ENCODE peak calls at places on chromosome 2, in seven cellular contexts. One of them, this sample, is unnamed.

GRCh38 chr2:69375494-69376353 is 11.3 kb downstream of the GFPT1 start:
- DNase-seq in stimulated activated CD4-positive, alpha-beta T cell treated with anti-CD3 and anti-CD28 coated beads, Interleukin-1b, Interleukin-23, amount 100 ng/mL, for 1 hour: no peak
- DNase-seq in aorta: no peak
- DNase-seq in lower lobe of right lung: no peak
- DNase-seq in iris pigment epithelial cell: peak; percentile 39
- DNase-seq in stimulated activated CD8-positive, alpha-beta memory T cell treated with anti-CD3 and anti-CD28 coated beads, Interleukin-12 subunit alpha, Interleukin-12 subunit beta, amount 100 ng/mL, for 1 hour: no peak
- DNase-seq in NCI-H1105: peak; percentile 23
- DNase-seq in this sample: no peak

GRCh38 chr2:155372969-155373368 is 674.5 kb downstream of the KCNJ3 start:
- DNase-seq in stimulated activated CD4-positive, alpha-beta T cell treated with anti-CD3 and anti-CD28 coated beads, Interleukin-1b, Interleukin-23, amount 100 ng/mL, for 1 hour: no peak
- DNase-seq in aorta: no peak
- DNase-seq in lower lobe of right lung: no peak
- DNase-seq in iris pigment epithelial cell: peak; percentile 9
- DNase-seq in stimulated activated CD8-positive, alpha-beta memory T cell treated with anti-CD3 and anti-CD28 coated beads, Interleukin-12 subunit alpha, Interleukin-12 subunit beta, amount 100 ng/mL, for 1 hour: no peak
- DNase-seq in NCI-H1105: peak; percentile 13
- DNase-seq in this sample: no peak

GRCh38 chr2:213080969-213081617 is 70.3 kb downstream of the IKZF2 start:
- DNase-seq in stimulated activated CD4-positive, alpha-beta T cell treated with anti-CD3 and anti-CD28 coated beads, Interleukin-1b, Interleukin-23, amount 100 ng/mL, for 1 hour: no peak
- DNase-seq in aorta: no peak
- DNase-seq in lower lobe of right lung: no peak
- DNase-seq in iris pigment epithelial cell: no peak
- DNase-seq in stimulated activated CD8-positive, alpha-beta memory T cell treated with anti-CD3 and anti-CD28 coated beads, Interleukin-12 subunit alpha, Interleukin-12 subunit beta, amount 100 ng/mL, for 1 hour: no peak
- DNase-seq in NCI-H1105: no peak
- DNase-seq in this sample: no peak

GRCh38 chr2:62939735-62940491 is 110.7 kb upstream of the OTX1 start:
- DNase-seq in stimulated activated CD4-positive, alpha-beta T cell treated with anti-CD3 and anti-CD28 coated beads, Interleukin-1b, Interleukin-23, amount 100 ng/mL, for 1 hour: no peak
- DNase-seq in aorta: no peak
- DNase-seq in lower lobe of right lung: no peak
- DNase-seq in iris pigment epithelial cell: peak; percentile 95
- DNase-seq in stimulated activated CD8-positive, alpha-beta memory T cell treated with anti-CD3 and anti-CD28 coated beads, Interleukin-12 subunit alpha, Interleukin-12 subunit beta, amount 100 ng/mL, for 1 hour: no peak
- DNase-seq in NCI-H1105: no peak
- DNase-seq in this sample: no peak

GRCh38 chr2:165450141-165450540 is 19.4 kb upstream of the CSRNP3 start:
- DNase-seq in stimulated activated CD4-positive, alpha-beta T cell treated with anti-CD3 and anti-CD28 coated beads, Interleukin-1b, Interleukin-23, amount 100 ng/mL, for 1 hour: no peak
- DNase-seq in aorta: no peak
- DNase-seq in lower lobe of right lung: no peak
- DNase-seq in iris pigment epithelial cell: no peak
- DNase-seq in stimulated activated CD8-positive, alpha-beta memory T cell treated with anti-CD3 and anti-CD28 coated beads, Interleukin-12 subunit alpha, Interleukin-12 subunit beta, amount 100 ng/mL, for 1 hour: no peak
- DNase-seq in NCI-H1105: no peak
- DNase-seq in this sample: no peak

GRCh38 chr2:175877845-175878563 is 124.1 kb downstream of the LNPK start:
- DNase-seq in stimulated activated CD4-positive, alpha-beta T cell treated with anti-CD3 and anti-CD28 coated beads, Interleukin-1b, Interleukin-23, amount 100 ng/mL, for 1 hour: no peak
- DNase-seq in aorta: no peak
- DNase-seq in lower lobe of right lung: no peak
- DNase-seq in iris pigment epithelial cell: peak; percentile 17
- DNase-seq in stimulated activated CD8-positive, alpha-beta memory T cell treated with anti-CD3 and anti-CD28 coated beads, Interleukin-12 subunit alpha, Interleukin-12 subunit beta, amount 100 ng/mL, for 1 hour: no peak
- DNase-seq in NCI-H1105: no peak
- DNase-seq in this sample: no peak

GRCh38 chr2:105439130-105439529 is 40.3 kb upstream of the FHL2 start:
- DNase-seq in stimulated activated CD4-positive, alpha-beta T cell treated with anti-CD3 and anti-CD28 coated beads, Interleukin-1b, Interleukin-23, amount 100 ng/mL, for 1 hour: no peak
- DNase-seq in aorta: no peak
- DNase-seq in lower lobe of right lung: no peak
- DNase-seq in iris pigment epithelial cell: no peak
- DNase-seq in stimulated activated CD8-positive, alpha-beta memory T cell treated with anti-CD3 and anti-CD28 coated beads, Interleukin-12 subunit alpha, Interleukin-12 subunit beta, amount 100 ng/mL, for 1 hour: no peak
- DNase-seq in NCI-H1105: no peak
- DNase-seq in this sample: no peak

GRCh38 chr2:142825861-142826260 is 51.6 kb upstream of the KYNU start:
- DNase-seq in stimulated activated CD4-positive, alpha-beta T cell treated with anti-CD3 and anti-CD28 coated beads, Interleukin-1b, Interleukin-23, amount 100 ng/mL, for 1 hour: no peak
- DNase-seq in aorta: no peak
- DNase-seq in lower lobe of right lung: no peak
- DNase-seq in iris pigment epithelial cell: no peak
- DNase-seq in stimulated activated CD8-positive, alpha-beta memory T cell treated with anti-CD3 and anti-CD28 coated beads, Interleukin-12 subunit alpha, Interleukin-12 subunit beta, amount 100 ng/mL, for 1 hour: no peak
- DNase-seq in NCI-H1105: no peak
- DNase-seq in this sample: no peak

GRCh38 chr2:17620841-17621240 is 80.3 kb downstream of the VSNL1 start:
- DNase-seq in stimulated activated CD4-positive, alpha-beta T cell treated with anti-CD3 and anti-CD28 coated beads, Interleukin-1b, Interleukin-23, amount 100 ng/mL, for 1 hour: no peak
- DNase-seq in aorta: no peak
- DNase-seq in lower lobe of right lung: no peak
- DNase-seq in iris pigment epithelial cell: peak; percentile 56
- DNase-seq in stimulated activated CD8-positive, alpha-beta memory T cell treated with anti-CD3 and anti-CD28 coated beads, Interleukin-12 subunit alpha, Interleukin-12 subunit beta, amount 100 ng/mL, for 1 hour: no peak
- DNase-seq in NCI-H1105: no peak
- DNase-seq in this sample: no peak

GRCh38 chr2:18546586-18546985 is 13.9 kb downstream of the RDH14 start:
- DNase-seq in stimulated activated CD4-positive, alpha-beta T cell treated with anti-CD3 and anti-CD28 coated beads, Interleukin-1b, Interleukin-23, amount 100 ng/mL, for 1 hour: no peak
- DNase-seq in aorta: no peak
- DNase-seq in lower lobe of right lung: no peak
- DNase-seq in iris pigment epithelial cell: no peak
- DNase-seq in stimulated activated CD8-positive, alpha-beta memory T cell treated with anti-CD3 and anti-CD28 coated beads, Interleukin-12 subunit alpha, Interleukin-12 subunit beta, amount 100 ng/mL, for 1 hour: no peak
- DNase-seq in NCI-H1105: peak; percentile 2
- DNase-seq in this sample: no peak

GRCh38 chr2:240959941-240960308 is 38.5 kb upstream of the SNED1 start:
- DNase-seq in stimulated activated CD4-positive, alpha-beta T cell treated with anti-CD3 and anti-CD28 coated beads, Interleukin-1b, Interleukin-23, amount 100 ng/mL, for 1 hour: no peak
- DNase-seq in aorta: no peak
- DNase-seq in lower lobe of right lung: no peak
- DNase-seq in iris pigment epithelial cell: no peak
- DNase-seq in stimulated activated CD8-positive, alpha-beta memory T cell treated with anti-CD3 and anti-CD28 coated beads, Interleukin-12 subunit alpha, Interleukin-12 subunit beta, amount 100 ng/mL, for 1 hour: no peak
- DNase-seq in NCI-H1105: no peak
- DNase-seq in this sample: peak; percentile 36

GRCh38 chr2:195057001-195057400 is 600.0 kb upstream of the SLC39A10 start:
- DNase-seq in stimulated activated CD4-positive, alpha-beta T cell treated with anti-CD3 and anti-CD28 coated beads, Interleukin-1b, Interleukin-23, amount 100 ng/mL, for 1 hour: no peak
- DNase-seq in aorta: no peak
- DNase-seq in lower lobe of right lung: no peak
- DNase-seq in iris pigment epithelial cell: no peak
- DNase-seq in stimulated activated CD8-positive, alpha-beta memory T cell treated with anti-CD3 and anti-CD28 coated beads, Interleukin-12 subunit alpha, Interleukin-12 subunit beta, amount 100 ng/mL, for 1 hour: no peak
- DNase-seq in NCI-H1105: no peak
- DNase-seq in this sample: no peak

GRCh38 chr2:30684996-30685395 is 122.2 kb downstream of the CAPN13 start:
- DNase-seq in stimulated activated CD4-positive, alpha-beta T cell treated with anti-CD3 and anti-CD28 coated beads, Interleukin-1b, Interleukin-23, amount 100 ng/mL, for 1 hour: no peak
- DNase-seq in aorta: no peak
- DNase-seq in lower lobe of right lung: no peak
- DNase-seq in iris pigment epithelial cell: no peak
- DNase-seq in stimulated activated CD8-positive, alpha-beta memory T cell treated with anti-CD3 and anti-CD28 coated beads, Interleukin-12 subunit alpha, Interleukin-12 subunit beta, amount 100 ng/mL, for 1 hour: no peak
- DNase-seq in NCI-H1105: no peak
- DNase-seq in this sample: no peak

GRCh38 chr2:55239656-55240222 is 7.3 kb downstream of the RPS27A start:
- DNase-seq in stimulated activated CD4-positive, alpha-beta T cell treated with anti-CD3 and anti-CD28 coated beads, Interleukin-1b, Interleukin-23, amount 100 ng/mL, for 1 hour: no peak
- DNase-seq in aorta: no peak
- DNase-seq in lower lobe of right lung: no peak
- DNase-seq in iris pigment epithelial cell: no peak
- DNase-seq in stimulated activated CD8-positive, alpha-beta memory T cell treated with anti-CD3 and anti-CD28 coated beads, Interleukin-12 subunit alpha, Interleukin-12 subunit beta, amount 100 ng/mL, for 1 hour: no peak
- DNase-seq in NCI-H1105: no peak
- DNase-seq in this sample: no peak

GRCh38 chr2:139617747-139618146 is 837.6 kb upstream of the NXPH2 start:
- DNase-seq in stimulated activated CD4-positive, alpha-beta T cell treated with anti-CD3 and anti-CD28 coated beads, Interleukin-1b, Interleukin-23, amount 100 ng/mL, for 1 hour: no peak
- DNase-seq in aorta: no peak
- DNase-seq in lower lobe of right lung: no peak
- DNase-seq in iris pigment epithelial cell: no peak
- DNase-seq in stimulated activated CD8-positive, alpha-beta memory T cell treated with anti-CD3 and anti-CD28 coated beads, Interleukin-12 subunit alpha, Interleukin-12 subunit beta, amount 100 ng/mL, for 1 hour: no peak
- DNase-seq in NCI-H1105: no peak
- DNase-seq in this sample: no peak

GRCh38 chr2:205730701-205731271 is 48.5 kb downstream of the NRP2 start:
- DNase-seq in stimulated activated CD4-positive, alpha-beta T cell treated with anti-CD3 and anti-CD28 coated beads, Interleukin-1b, Interleukin-23, amount 100 ng/mL, for 1 hour: no peak
- DNase-seq in aorta: no peak
- DNase-seq in lower lobe of right lung: no peak
- DNase-seq in iris pigment epithelial cell: peak; percentile 82
- DNase-seq in stimulated activated CD8-positive, alpha-beta memory T cell treated with anti-CD3 and anti-CD28 coated beads, Interleukin-12 subunit alpha, Interleukin-12 subunit beta, amount 100 ng/mL, for 1 hour: no peak
- DNase-seq in NCI-H1105: no peak
- DNase-seq in this sample: no peak

GRCh38 chr2:9184319-9184807 is 22.2 kb upstream of the ASAP2 start:
- DNase-seq in stimulated activated CD4-positive, alpha-beta T cell treated with anti-CD3 and anti-CD28 coated beads, Interleukin-1b, Interleukin-23, amount 100 ng/mL, for 1 hour: no peak
- DNase-seq in aorta: no peak
- DNase-seq in lower lobe of right lung: no peak
- DNase-seq in iris pigment epithelial cell: no peak
- DNase-seq in stimulated activated CD8-positive, alpha-beta memory T cell treated with anti-CD3 and anti-CD28 coated beads, Interleukin-12 subunit alpha, Interleukin-12 subunit beta, amount 100 ng/mL, for 1 hour: no peak
- DNase-seq in NCI-H1105: no peak
- DNase-seq in this sample: no peak

GRCh38 chr2:7612969-7613368 is 695.8 kb downstream of the RNF144A start:
- DNase-seq in stimulated activated CD4-positive, alpha-beta T cell treated with anti-CD3 and anti-CD28 coated beads, Interleukin-1b, Interleukin-23, amount 100 ng/mL, for 1 hour: no peak
- DNase-seq in aorta: no peak
- DNase-seq in lower lobe of right lung: no peak
- DNase-seq in iris pigment epithelial cell: peak; percentile 15
- DNase-seq in stimulated activated CD8-positive, alpha-beta memory T cell treated with anti-CD3 and anti-CD28 coated beads, Interleukin-12 subunit alpha, Interleukin-12 subunit beta, amount 100 ng/mL, for 1 hour: no peak
- DNase-seq in NCI-H1105: no peak
- DNase-seq in this sample: no peak

GRCh38 chr2:216553841-216554240 is 55.2 kb downstream of the RPL37A start:
- DNase-seq in stimulated activated CD4-positive, alpha-beta T cell treated with anti-CD3 and anti-CD28 coated beads, Interleukin-1b, Interleukin-23, amount 100 ng/mL, for 1 hour: no peak
- DNase-seq in aorta: no peak
- DNase-seq in lower lobe of right lung: no peak
- DNase-seq in iris pigment epithelial cell: no peak
- DNase-seq in stimulated activated CD8-positive, alpha-beta memory T cell treated with anti-CD3 and anti-CD28 coated beads, Interleukin-12 subunit alpha, Interleukin-12 subunit beta, amount 100 ng/mL, for 1 hour: no peak
- DNase-seq in NCI-H1105: no peak
- DNase-seq in this sample: no peak

GRCh38 chr2:100757621-100758394 is 62.1 kb upstream of the NPAS2 start:
- DNase-seq in stimulated activated CD4-positive, alpha-beta T cell treated with anti-CD3 and anti-CD28 coated beads, Interleukin-1b, Interleukin-23, amount 100 ng/mL, for 1 hour: no peak
- DNase-seq in aorta: no peak
- DNase-seq in lower lobe of right lung: no peak
- DNase-seq in iris pigment epithelial cell: peak; percentile 94
- DNase-seq in stimulated activated CD8-positive, alpha-beta memory T cell treated with anti-CD3 and anti-CD28 coated beads, Interleukin-12 subunit alpha, Interleukin-12 subunit beta, amount 100 ng/mL, for 1 hour: no peak
- DNase-seq in NCI-H1105: no peak
- DNase-seq in this sample: no peak

GRCh38 chr2:38702413-38702812 is 36.5 kb downstream of the GALM start:
- DNase-seq in stimulated activated CD4-positive, alpha-beta T cell treated with anti-CD3 and anti-CD28 coated beads, Interleukin-1b, Interleukin-23, amount 100 ng/mL, for 1 hour: no peak
- DNase-seq in aorta: no peak
- DNase-seq in lower lobe of right lung: no peak
- DNase-seq in iris pigment epithelial cell: peak; percentile 91
- DNase-seq in stimulated activated CD8-positive, alpha-beta memory T cell treated with anti-CD3 and anti-CD28 coated beads, Interleukin-12 subunit alpha, Interleukin-12 subunit beta, amount 100 ng/mL, for 1 hour: no peak
- DNase-seq in NCI-H1105: no peak
- DNase-seq in this sample: no peak

GRCh38 chr2:219820767-219821166 is 193.3 kb downstream of the SLC4A3 start:
- DNase-seq in stimulated activated CD4-positive, alpha-beta T cell treated with anti-CD3 and anti-CD28 coated beads, Interleukin-1b, Interleukin-23, amount 100 ng/mL, for 1 hour: no peak
- DNase-seq in aorta: no peak
- DNase-seq in lower lobe of right lung: no peak
- DNase-seq in iris pigment epithelial cell: no peak
- DNase-seq in stimulated activated CD8-positive, alpha-beta memory T cell treated with anti-CD3 and anti-CD28 coated beads, Interleukin-12 subunit alpha, Interleukin-12 subunit beta, amount 100 ng/mL, for 1 hour: no peak
- DNase-seq in NCI-H1105: no peak
- DNase-seq in this sample: no peak

GRCh38 chr2:185404578-185404977 is 334.0 kb upstream of the FSIP2 start:
- DNase-seq in stimulated activated CD4-positive, alpha-beta T cell treated with anti-CD3 and anti-CD28 coated beads, Interleukin-1b, Interleukin-23, amount 100 ng/mL, for 1 hour: no peak
- DNase-seq in aorta: no peak
- DNase-seq in lower lobe of right lung: no peak
- DNase-seq in iris pigment epithelial cell: no peak
- DNase-seq in stimulated activated CD8-positive, alpha-beta memory T cell treated with anti-CD3 and anti-CD28 coated beads, Interleukin-12 subunit alpha, Interleukin-12 subunit beta, amount 100 ng/mL, for 1 hour: no peak
- DNase-seq in NCI-H1105: no peak
- DNase-seq in this sample: no peak

GRCh38 chr2:73112913-73113633 is at the start of gene RAB11FIP5:
- DNase-seq in stimulated activated CD4-positive, alpha-beta T cell treated with anti-CD3 and anti-CD28 coated beads, Interleukin-1b, Interleukin-23, amount 100 ng/mL, for 1 hour: peak; percentile 59
- DNase-seq in aorta: peak; percentile 92
- DNase-seq in lower lobe of right lung: peak; percentile 82
- DNase-seq in iris pigment epithelial cell: peak; percentile 90
- DNase-seq in stimulated activated CD8-positive, alpha-beta memory T cell treated with anti-CD3 and anti-CD28 coated beads, Interleukin-12 subunit alpha, Interleukin-12 subunit beta, amount 100 ng/mL, for 1 hour: peak; percentile 57
- DNase-seq in NCI-H1105: peak; percentile 48
- DNase-seq in this sample: no peak

GRCh38 chr2:127400533-127400896 is 12.7 kb upstream of the MAP3K2 start:
- DNase-seq in stimulated activated CD4-positive, alpha-beta T cell treated with anti-CD3 and anti-CD28 coated beads, Interleukin-1b, Interleukin-23, amount 100 ng/mL, for 1 hour: no peak
- DNase-seq in aorta: no peak
- DNase-seq in lower lobe of right lung: peak; percentile 37
- DNase-seq in iris pigment epithelial cell: no peak
- DNase-seq in stimulated activated CD8-positive, alpha-beta memory T cell treated with anti-CD3 and anti-CD28 coated beads, Interleukin-12 subunit alpha, Interleukin-12 subunit beta, amount 100 ng/mL, for 1 hour: no peak
- DNase-seq in NCI-H1105: no peak
- DNase-seq in this sample: no peak

GRCh38 chr2:219454217-219454616 is 19.6 kb downstream of the SPEG start:
- DNase-seq in stimulated activated CD4-positive, alpha-beta T cell treated with anti-CD3 and anti-CD28 coated beads, Interleukin-1b, Interleukin-23, amount 100 ng/mL, for 1 hour: no peak
- DNase-seq in aorta: peak; percentile 77
- DNase-seq in lower lobe of right lung: no peak
- DNase-seq in iris pigment epithelial cell: no peak
- DNase-seq in stimulated activated CD8-positive, alpha-beta memory T cell treated with anti-CD3 and anti-CD28 coated beads, Interleukin-12 subunit alpha, Interleukin-12 subunit beta, amount 100 ng/mL, for 1 hour: no peak
- DNase-seq in NCI-H1105: no peak
- DNase-seq in this sample: no peak

GRCh38 chr2:54880428-54880827 is 157.0 kb downstream of the EML6 start:
- DNase-seq in stimulated activated CD4-positive, alpha-beta T cell treated with anti-CD3 and anti-CD28 coated beads, Interleukin-1b, Interleukin-23, amount 100 ng/mL, for 1 hour: no peak
- DNase-seq in aorta: no peak
- DNase-seq in lower lobe of right lung: no peak
- DNase-seq in iris pigment epithelial cell: no peak
- DNase-seq in stimulated activated CD8-positive, alpha-beta memory T cell treated with anti-CD3 and anti-CD28 coated beads, Interleukin-12 subunit alpha, Interleukin-12 subunit beta, amount 100 ng/mL, for 1 hour: no peak
- DNase-seq in NCI-H1105: no peak
- DNase-seq in this sample: no peak

GRCh38 chr2:136004920-136005319 is 19.5 kb upstream of the DARS1 start:
- DNase-seq in stimulated activated CD4-positive, alpha-beta T cell treated with anti-CD3 and anti-CD28 coated beads, Interleukin-1b, Interleukin-23, amount 100 ng/mL, for 1 hour: no peak
- DNase-seq in aorta: no peak
- DNase-seq in lower lobe of right lung: no peak
- DNase-seq in iris pigment epithelial cell: no peak
- DNase-seq in stimulated activated CD8-positive, alpha-beta memory T cell treated with anti-CD3 and anti-CD28 coated beads, Interleukin-12 subunit alpha, Interleukin-12 subunit beta, amount 100 ng/mL, for 1 hour: no peak
- DNase-seq in NCI-H1105: no peak
- DNase-seq in this sample: no peak

GRCh38 chr2:113218283-113219091 is 44.7 kb downstream of the PSD4 start:
- DNase-seq in stimulated activated CD4-positive, alpha-beta T cell treated with anti-CD3 and anti-CD28 coated beads, Interleukin-1b, Interleukin-23, amount 100 ng/mL, for 1 hour: no peak
- DNase-seq in aorta: peak; percentile 75
- DNase-seq in lower lobe of right lung: peak; percentile 87
- DNase-seq in iris pigment epithelial cell: no peak
- DNase-seq in stimulated activated CD8-positive, alpha-beta memory T cell treated with anti-CD3 and anti-CD28 coated beads, Interleukin-12 subunit alpha, Interleukin-12 subunit beta, amount 100 ng/mL, for 1 hour: no peak
- DNase-seq in NCI-H1105: no peak
- DNase-seq in this sample: peak; percentile 85

GRCh38 chr2:19738707-19739106 is 163.1 kb downstream of the TTC32 start:
- DNase-seq in stimulated activated CD4-positive, alpha-beta T cell treated with anti-CD3 and anti-CD28 coated beads, Interleukin-1b, Interleukin-23, amount 100 ng/mL, for 1 hour: no peak
- DNase-seq in aorta: peak; percentile 89
- DNase-seq in lower lobe of right lung: no peak
- DNase-seq in iris pigment epithelial cell: peak; percentile 10
- DNase-seq in stimulated activated CD8-positive, alpha-beta memory T cell treated with anti-CD3 and anti-CD28 coated beads, Interleukin-12 subunit alpha, Interleukin-12 subunit beta, amount 100 ng/mL, for 1 hour: no peak
- DNase-seq in NCI-H1105: no peak
- DNase-seq in this sample: no peak

GRCh38 chr2:46351388-46352141 is 54.4 kb downstream of the EPAS1 start:
- DNase-seq in stimulated activated CD4-positive, alpha-beta T cell treated with anti-CD3 and anti-CD28 coated beads, Interleukin-1b, Interleukin-23, amount 100 ng/mL, for 1 hour: peak; percentile 19
- DNase-seq in aorta: peak; percentile 81
- DNase-seq in lower lobe of right lung: peak; percentile 59
- DNase-seq in iris pigment epithelial cell: no peak
- DNase-seq in stimulated activated CD8-positive, alpha-beta memory T cell treated with anti-CD3 and anti-CD28 coated beads, Interleukin-12 subunit alpha, Interleukin-12 subunit beta, amount 100 ng/mL, for 1 hour: peak; percentile 52
- DNase-seq in NCI-H1105: no peak
- DNase-seq in this sample: no peak

GRCh38 chr2:110106642-110107041 is 9.0 kb downstream of the MALL start:
- DNase-seq in stimulated activated CD4-positive, alpha-beta T cell treated with anti-CD3 and anti-CD28 coated beads, Interleukin-1b, Interleukin-23, amount 100 ng/mL, for 1 hour: no peak
- DNase-seq in aorta: no peak
- DNase-seq in lower lobe of right lung: peak; percentile 53
- DNase-seq in iris pigment epithelial cell: peak; percentile 87
- DNase-seq in stimulated activated CD8-positive, alpha-beta memory T cell treated with anti-CD3 and anti-CD28 coated beads, Interleukin-12 subunit alpha, Interleukin-12 subunit beta, amount 100 ng/mL, for 1 hour: no peak
- DNase-seq in NCI-H1105: no peak
- DNase-seq in this sample: no peak

GRCh38 chr2:120338015-120338414 is 7.9 kb upstream of the INHBB start:
- DNase-seq in stimulated activated CD4-positive, alpha-beta T cell treated with anti-CD3 and anti-CD28 coated beads, Interleukin-1b, Interleukin-23, amount 100 ng/mL, for 1 hour: no peak
- DNase-seq in aorta: no peak
- DNase-seq in lower lobe of right lung: no peak
- DNase-seq in iris pigment epithelial cell: no peak
- DNase-seq in stimulated activated CD8-positive, alpha-beta memory T cell treated with anti-CD3 and anti-CD28 coated beads, Interleukin-12 subunit alpha, Interleukin-12 subunit beta, amount 100 ng/mL, for 1 hour: no peak
- DNase-seq in NCI-H1105: no peak
- DNase-seq in this sample: no peak

GRCh38 chr2:120321721-120322284 is 24.1 kb upstream of the INHBB start:
- DNase-seq in stimulated activated CD4-positive, alpha-beta T cell treated with anti-CD3 and anti-CD28 coated beads, Interleukin-1b, Interleukin-23, amount 100 ng/mL, for 1 hour: no peak
- DNase-seq in aorta: no peak
- DNase-seq in lower lobe of right lung: no peak
- DNase-seq in iris pigment epithelial cell: no peak
- DNase-seq in stimulated activated CD8-positive, alpha-beta memory T cell treated with anti-CD3 and anti-CD28 coated beads, Interleukin-12 subunit alpha, Interleukin-12 subunit beta, amount 100 ng/mL, for 1 hour: no peak
- DNase-seq in NCI-H1105: no peak
- DNase-seq in this sample: no peak

GRCh38 chr2:202014328-202015034 is 19.2 kb upstream of the FZD7 start:
- DNase-seq in stimulated activated CD4-positive, alpha-beta T cell treated with anti-CD3 and anti-CD28 coated beads, Interleukin-1b, Interleukin-23, amount 100 ng/mL, for 1 hour: no peak
- DNase-seq in aorta: no peak
- DNase-seq in lower lobe of right lung: no peak
- DNase-seq in iris pigment epithelial cell: peak; percentile 15
- DNase-seq in stimulated activated CD8-positive, alpha-beta memory T cell treated with anti-CD3 and anti-CD28 coated beads, Interleukin-12 subunit alpha, Interleukin-12 subunit beta, amount 100 ng/mL, for 1 hour: no peak
- DNase-seq in NCI-H1105: no peak
- DNase-seq in this sample: no peak

GRCh38 chr2:20313659-20314058 is 37.0 kb downstream of the PUM2 start:
- DNase-seq in stimulated activated CD4-positive, alpha-beta T cell treated with anti-CD3 and anti-CD28 coated beads, Interleukin-1b, Interleukin-23, amount 100 ng/mL, for 1 hour: no peak
- DNase-seq in aorta: no peak
- DNase-seq in lower lobe of right lung: no peak
- DNase-seq in iris pigment epithelial cell: peak; percentile 59
- DNase-seq in stimulated activated CD8-positive, alpha-beta memory T cell treated with anti-CD3 and anti-CD28 coated beads, Interleukin-12 subunit alpha, Interleukin-12 subunit beta, amount 100 ng/mL, for 1 hour: no peak
- DNase-seq in NCI-H1105: no peak
- DNase-seq in this sample: no peak

GRCh38 chr2:132581917-132582316 is 88.1 kb downstream of the LYPD1 start:
- DNase-seq in stimulated activated CD4-positive, alpha-beta T cell treated with anti-CD3 and anti-CD28 coated beads, Interleukin-1b, Interleukin-23, amount 100 ng/mL, for 1 hour: no peak
- DNase-seq in aorta: no peak
- DNase-seq in lower lobe of right lung: no peak
- DNase-seq in iris pigment epithelial cell: no peak
- DNase-seq in stimulated activated CD8-positive, alpha-beta memory T cell treated with anti-CD3 and anti-CD28 coated beads, Interleukin-12 subunit alpha, Interleukin-12 subunit beta, amount 100 ng/mL, for 1 hour: no peak
- DNase-seq in NCI-H1105: peak; percentile 91
- DNase-seq in this sample: no peak

GRCh38 chr2:223828314-223828713 is 9.1 kb downstream of the AP1S3 start:
- DNase-seq in stimulated activated CD4-positive, alpha-beta T cell treated with anti-CD3 and anti-CD28 coated beads, Interleukin-1b, Interleukin-23, amount 100 ng/mL, for 1 hour: no peak
- DNase-seq in aorta: no peak
- DNase-seq in lower lobe of right lung: no peak
- DNase-seq in iris pigment epithelial cell: no peak
- DNase-seq in stimulated activated CD8-positive, alpha-beta memory T cell treated with anti-CD3 and anti-CD28 coated beads, Interleukin-12 subunit alpha, Interleukin-12 subunit beta, amount 100 ng/mL, for 1 hour: no peak
- DNase-seq in NCI-H1105: no peak
- DNase-seq in this sample: no peak